ENCODE peak calls at places on chromosomes 12 and 14, in six cellular contexts. A, V, S, N, O and J are unnamed samples.

GRCh38 chr12:109448272-109448671 is 28.8 kb downstream of the KCTD10 start:
- DNase-seq in N (no peak), S (no peak), O (no peak), V (no peak), A (no peak), J (no peak)

GRCh38 chr12:13595536-13596450 is 385.6 kb downstream of the GRIN2B start:
- DNase-seq in S (no peak), O (no peak), A (peak), N (no peak), V (no peak), J (no peak)

GRCh38 chr12:92167075-92167474 is 21.4 kb upstream of the BTG1 start:
- DNase-seq in N (no peak), S (no peak), O (no peak), V (no peak), A (no peak), J (no peak)

GRCh38 chr14:53217283-53217994 is 64.3 kb upstream of the DDHD1 start:
- DNase-seq in A (peak), O (peak), V (peak), S (no peak), N (peak), J (peak)

GRCh38 chr14:95063391-95063790 is 93.9 kb downstream of the DICER1 start:
- DNase-seq in N (no peak), A (no peak), O (no peak), V (no peak), S (no peak), J (no peak)

GRCh38 chr14:64611358-64612020 is 61.7 kb downstream of the PPP1R36 start:
- DNase-seq in S (no peak), O (no peak), V (no peak), N (no peak), A (no peak), J (no peak)

GRCh38 chr14:96901227-96901626 is 104.0 kb downstream of the VRK1 start:
- DNase-seq in S (no peak), N (no peak), V (no peak), A (no peak), O (no peak), J (no peak)

GRCh38 chr12:68491204-68491960 is 119.3 kb upstream of the RAP1B start:
- DNase-seq in V (no peak), A (no peak), O (no peak), S (no peak), N (no peak), J (no peak)

GRCh38 chr14:95365401-95365800 is 45.7 kb upstream of the CLMN start:
- DNase-seq in A (no peak), N (no peak), S (no peak), V (no peak), O (no peak), J (no peak)

GRCh38 chr12:20194171-20194570 is 174.2 kb upstream of the PDE3A start:
- DNase-seq in N (no peak), O (no peak), V (no peak), A (peak), S (no peak), J (peak)

GRCh38 chr12:65881348-65881961 is 57.2 kb downstream of the HMGA2 start:
- DNase-seq in A (peak), O (no peak), N (no peak), S (no peak), V (no peak), J (peak)

GRCh38 chr14:77917802-77918201 is 117.9 kb downstream of the ADCK1 start:
- DNase-seq in O (no peak), S (no peak), V (no peak), A (no peak), N (no peak), J (no peak)

GRCh38 chr12:12719496-12719895 is 2.3 kb downstream of the CDKN1B start:
- DNase-seq in A (no peak), O (no peak), N (peak), S (no peak), V (no peak), J (no peak)

GRCh38 chr12:15486859-15487258 is 164.6 kb downstream of the PTPRO start:
- DNase-seq in A (no peak), N (no peak), O (no peak), S (no peak), V (no peak), J (no peak)

GRCh38 chr12:72273499-72273837 is 1.3 kb downstream of the TRHDE start:
- DNase-seq in N (no peak), S (no peak), V (no peak), A (peak), O (no peak), J (no peak)

GRCh38 chr12:79128956-79129355 is 264.4 kb downstream of the SYT1 start:
- DNase-seq in A (no peak), N (no peak), V (no peak), S (no peak), O (no peak), J (no peak)

GRCh38 chr12:125454786-125455450 is 389.7 kb downstream of the AACS start:
- DNase-seq in N (no peak), A (no peak), S (no peak), O (no peak), V (no peak), J (no peak)

GRCh38 chr14:104182857-104183425 is 44.6 kb downstream of the KIF26A start:
- DNase-seq in O (no peak), S (no peak), N (no peak), V (no peak), A (no peak), J (no peak)

GRCh38 chr14:60025586-60025985 is 66.1 kb upstream of the PCNX4 start:
- DNase-seq in S (no peak), V (no peak), A (no peak), N (no peak), O (no peak), J (no peak)